ENCODE peak calls at places on chromosomes 7 and 10, in eight cellular contexts. F, H, L, R, X, U, P and C are unnamed samples.

GRCh38 chr10:97050959-97051496 is 134.7 kb downstream of the SLIT1 start:
- DNase-seq in F (no peak), H (no peak), L (no peak), R (no peak), X (no peak), U (no peak), P (no peak), C (no peak)

GRCh38 chr7:157540606-157541294 is 203.9 kb downstream of the DNAJB6 start:
- DNase-seq in F (no peak), H (no peak), L (no peak), R (no peak), X (no peak), U (no peak), P (no peak), C (no peak)

GRCh38 chr10:71746344-71747037 is 26.8 kb downstream of the VSIR start:
- DNase-seq in F (no peak), H (peak; percentile 49), L (no peak), R (peak; percentile 88), X (no peak), U (no peak), P (no peak), C (no peak)

GRCh38 chr10:125720002-125720382 is 483 bp downstream of the EDRF1 start:
- DNase-seq in F (peak; percentile 21), H (peak; percentile 20), L (peak; percentile 3), R (peak; percentile 23), X (no peak), U (no peak), P (no peak), C (no peak)

GRCh38 chr10:117226813-117227451 is 14.0 kb upstream of the SLC18A2 start:
- DNase-seq in F (no peak), H (no peak), L (no peak), R (peak; percentile 55), X (no peak), U (no peak), P (no peak), C (peak; percentile 19)

GRCh38 chr10:78401882-78402367 is 368.3 kb downstream of the RPS24 start:
- DNase-seq in F (no peak), H (no peak), L (no peak), R (no peak), X (no peak), U (no peak), P (no peak), C (no peak)

GRCh38 chr10:52615756-52616419 is 156.7 kb downstream of the MBL2 start:
- DNase-seq in F (no peak), H (no peak), L (peak; percentile 39), R (no peak), X (no peak), U (no peak), P (no peak), C (no peak)

GRCh38 chr7:82559203-82559805 is 115.7 kb upstream of the CACNA2D1 start:
- DNase-seq in F (peak; percentile 89), H (no peak), L (no peak), R (no peak), X (no peak), U (peak; percentile 18), P (no peak), C (no peak)

GRCh38 chr7:3338161-3338560 is 37.1 kb downstream of the SDK1 start:
- DNase-seq in F (no peak), H (no peak), L (no peak), R (no peak), X (no peak), U (no peak), P (no peak), C (peak; percentile 38)

GRCh38 chr7:69708857-69709256 is 110.6 kb downstream of the AUTS2 start:
- DNase-seq in F (no peak), H (no peak), L (peak; percentile 17), R (peak; percentile 24), X (no peak), U (no peak), P (no peak), C (peak; percentile 1)

GRCh38 chr7:143934526-143935340 is at the start of gene OR2F2:
- DNase-seq in F (no peak), H (no peak), L (peak; percentile 48), R (no peak), X (no peak), U (no peak), P (no peak), C (peak; percentile 23)

GRCh38 chr10:21281173-21281572 is 244.3 kb downstream of the SKIDA1 start:
- DNase-seq in F (no peak), H (no peak), L (no peak), R (no peak), X (no peak), U (no peak), P (no peak), C (no peak)

GRCh38 chr7:82156938-82157337 is 286.6 kb downstream of the CACNA2D1 start:
- DNase-seq in F (no peak), H (no peak), L (peak; percentile 5), R (no peak), X (no peak), U (no peak), P (no peak), C (peak; percentile 15)